ENCODE peak calls at places on chromosomes 16 and 17, in five cellular contexts. R is GM13976; C is activated CD4-positive, alpha-beta T cell treated with anti-CD3 and anti-CD28 coated beads, Interleukin-2, amount 50 U/mL, for 1 hour; H is AG04449; S is activated CD4-positive, alpha-beta memory T cell treated with anti-CD3 and anti-CD28 coated beads, Interleukin-2, amount 10 ng/mL, durations not matched to agents 7 days and 5 days. T is an unnamed sample.

GRCh38 chr17:33292184-33292980 is 713 bp downstream of the ASIC2 start:
- DNase-seq in R (peak), H (no peak), C (no peak), S (no peak), T (no peak)

GRCh38 chr16:13839577-13839976 is 80.4 kb upstream of the ERCC4 start:
- DNase-seq in H (no peak), S (no peak), R (no peak), C (no peak), T (no peak)

GRCh38 chr17:65102788-65103187 is 34.4 kb upstream of the RGS9 start:
- DNase-seq in S (no peak), H (no peak), R (no peak), C (no peak), T (no peak)

GRCh38 chr17:17919169-17920107 is 52.8 kb downstream of the TOM1L2 start:
- DNase-seq in H (no peak), S (peak), C (peak), R (peak), T (peak)

GRCh38 chr17:72477529-72477928 is 356.7 kb downstream of the SOX9 start:
- DNase-seq in C (no peak), H (no peak), R (no peak), S (no peak), T (no peak)

GRCh38 chr16:7116734-7117133 is 215.9 kb upstream of the RBFOX1 start:
- DNase-seq in S (no peak), R (no peak), H (no peak), C (no peak), T (no peak)

GRCh38 chr16:84119368-84119767 is 2.6 kb upstream of the MBTPS1 start:
- DNase-seq in H (no peak), S (no peak), R (no peak), C (no peak), T (no peak)

GRCh38 chr16:67873435-67874146 is 739 bp downstream of the EDC4 start:
- DNase-seq in R (no peak), H (no peak), S (no peak), C (no peak), T (peak)

GRCh38 chr16:80731915-80732314 is 72.5 kb downstream of the CDYL2 start:
- DNase-seq in C (no peak), H (no peak), S (no peak), R (no peak), T (no peak)

GRCh38 chr16:87201777-87202176 is 115.4 kb downstream of the C16orf95 start:
- DNase-seq in S (no peak), C (no peak), R (no peak), H (no peak), T (peak)

GRCh38 chr16:78372302-78372701 is 272.8 kb downstream of the WWOX start:
- DNase-seq in S (no peak), H (no peak), C (no peak), R (no peak), T (no peak)

GRCh38 chr17:66200685-66201092 is 8.8 kb upstream of the CEP112 start:
- DNase-seq in C (peak), H (peak), S (peak), R (no peak), T (peak)

GRCh38 chr16:64784635-64785034 is 337.2 kb downstream of the CDH11 start:
- DNase-seq in R (no peak), C (no peak), S (no peak), H (no peak), T (no peak)

GRCh38 chr17:33647976-33648375 is 354.9 kb upstream of the ASIC2 start:
- DNase-seq in S (no peak), H (no peak), C (no peak), R (no peak), T (no peak)

GRCh38 chr17:31392856-31393748 is 1.6 kb downstream of the RAB11FIP4 start:
- DNase-seq in C (no peak), S (no peak), H (no peak), R (no peak), T (peak)

GRCh38 chr17:77456951-77457548 is 316.3 kb downstream of the SEC14L1 start:
- DNase-seq in H (no peak), S (no peak), R (no peak), C (no peak), T (peak)

GRCh38 chr17:50684612-50685333 is 22.9 kb downstream of the ANKRD40 start:
- DNase-seq in C (no peak), S (no peak), H (no peak), R (peak), T (no peak)

GRCh38 chr17:73526851-73527250 is 117.4 kb downstream of the SDK2 start:
- DNase-seq in S (no peak), C (no peak), H (no peak), R (no peak), T (peak)

GRCh38 chr17:2179615-2180295 is 123.8 kb downstream of the SMG6 start:
- DNase-seq in C (no peak), S (no peak), R (no peak), H (no peak), T (no peak)

GRCh38 chr17:81491193-81491592 is 21.4 kb downstream of the ACTG1 start:
- DNase-seq in H (no peak), C (no peak), R (no peak), S (no peak), T (no peak)

GRCh38 chr16:66616592-66616991 is 12.1 kb downstream of the CMTM3 start:
- DNase-seq in H (no peak), S (no peak), C (no peak), R (no peak), T (no peak)

GRCh38 chr17:50687200-50688066 is 20.3 kb downstream of the ANKRD40 start:
- DNase-seq in C (no peak), S (no peak), R (peak), H (no peak), T (no peak)